ENCODE peak calls at places on chromosomes 4 and X, in five cellular contexts. O is A549, G is H1, Z is K562, P is GM12878. M is an unnamed sample.

GRCh38 chrX:105191878-105192277 is 28.6 kb downstream of the TEX13A start:
- DNase-seq in O (peak; percentile 10), Z (peak; percentile 6), P (no peak), G (no peak), M (no peak)

GRCh38 chr4:2274320-2275043 is 12.6 kb upstream of the MXD4 start:
- DNase-seq in Z (no peak), G (no peak), O (no peak), P (no peak), M (no peak)

GRCh38 chr4:79446145-79446544 is 38.1 kb upstream of the GK2 start:
- DNase-seq in P (no peak), G (no peak), Z (no peak), O (no peak), M (no peak)

GRCh38 chr4:1080961-1081688 is 32.2 kb downstream of the RNF212 start:
- DNase-seq in P (no peak), Z (no peak), O (no peak), G (no peak), M (no peak)

GRCh38 chrX:14554132-14554715 is 24.9 kb downstream of the GLRA2 start:
- DNase-seq in G (no peak), Z (no peak), P (no peak), O (no peak), M (no peak)

GRCh38 chrX:34288782-34289181 is 156.7 kb upstream of the FAM47A start:
- DNase-seq in P (no peak), O (no peak), Z (no peak), G (no peak), M (no peak)

GRCh38 chr4:8314691-8315255 is 45.2 kb downstream of the HTRA3 start:
- DNase-seq in G (no peak), P (no peak), O (no peak), Z (no peak), M (no peak)

GRCh38 chr4:145183581-145183980 is 3.2 kb upstream of the OTUD4 start:
- DNase-seq in Z (no peak), O (no peak), G (no peak), P (no peak), M (no peak)

GRCh38 chr4:27574743-27575142 is 714.1 kb downstream of the STIM2 start:
- DNase-seq in Z (no peak), P (no peak), O (no peak), G (no peak), M (no peak)

GRCh38 chrX:15600745-15601144 is at the start of gene ACE2:
- DNase-seq in O (no peak), Z (no peak), G (no peak), P (no peak), M (no peak)

GRCh38 chrX:19513383-19513782 is 1.9 kb downstream of the MAP3K15 start:
- DNase-seq in P (no peak), G (no peak), O (no peak), Z (no peak), M (peak; percentile 53)
- TF ChIP-seq KDM1A in P (no peak), G (no peak), O (no peak), Z (no peak), M (no peak)

GRCh38 chr4:3307060-3307459 is 14.2 kb downstream of the RGS12 start:
- DNase-seq in O (no peak), P (no peak), Z (no peak), G (no peak), M (no peak)
- TF ChIP-seq KDM1A in O (no peak), P (no peak), Z (no peak), G (no peak), M (no peak)

GRCh38 chr4:128060620-128061565 is at the start of gene LARP1B:
- DNase-seq in Z (peak; percentile 97), G (peak; percentile 85), O (peak; percentile 94), P (peak; percentile 74), M (peak; percentile 91)

GRCh38 chr4:128056396-128056795 is 4.7 kb upstream of the LARP1B start:
- DNase-seq in Z (no peak), P (no peak), G (no peak), O (no peak), M (no peak)

GRCh38 chr4:128060130-128060619 is 937 bp upstream of the LARP1B start:
- DNase-seq in O (no peak), P (no peak), G (no peak), Z (peak; percentile 13), M (no peak)

GRCh38 chr4:128061566-128062536 is 739 bp downstream of the LARP1B start:
- DNase-seq in Z (peak; percentile 56), O (peak; percentile 71), G (no peak), P (no peak), M (peak; percentile 64)
- TF ChIP-seq KDM1A in Z (no peak), O (no peak), G (no peak), P (no peak), M (no peak)

DNA sequence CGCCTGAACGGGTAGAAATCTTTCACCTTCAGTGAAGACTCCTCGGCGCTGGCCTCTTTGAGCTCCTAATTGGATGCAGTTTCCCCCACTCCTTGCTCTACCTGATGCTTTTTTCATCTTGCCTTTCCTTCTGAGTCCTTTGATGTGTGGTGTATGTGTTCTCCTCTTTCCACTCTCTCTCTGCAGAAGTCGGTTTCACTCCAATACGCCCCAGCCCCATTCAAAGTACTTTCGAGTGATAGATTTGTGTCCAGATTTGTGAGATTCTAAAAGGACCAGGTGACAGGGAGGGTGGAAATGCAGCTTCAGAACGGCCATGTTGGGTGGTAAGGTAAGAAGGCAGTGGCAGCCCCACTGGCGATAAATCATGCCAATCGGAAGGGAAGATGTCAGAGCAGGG is 45.6 kb downstream of the CLDN34 start:
- DNase-seq in Z (no peak), G (no peak), P (no peak), O (no peak), M (no peak)
- TF ChIP-seq KDM1A in Z (no peak), G (no peak), P (no peak), O (no peak), M (no peak)

GRCh38 chr4:152983221-152983620 is 47.1 kb downstream of the FHDC1 start:
- DNase-seq in P (no peak), G (no peak), O (no peak), Z (peak; percentile 18), M (no peak)
- TF ChIP-seq KDM1A in P (no peak), G (no peak), O (no peak), Z (no peak), M (no peak)

DNA sequence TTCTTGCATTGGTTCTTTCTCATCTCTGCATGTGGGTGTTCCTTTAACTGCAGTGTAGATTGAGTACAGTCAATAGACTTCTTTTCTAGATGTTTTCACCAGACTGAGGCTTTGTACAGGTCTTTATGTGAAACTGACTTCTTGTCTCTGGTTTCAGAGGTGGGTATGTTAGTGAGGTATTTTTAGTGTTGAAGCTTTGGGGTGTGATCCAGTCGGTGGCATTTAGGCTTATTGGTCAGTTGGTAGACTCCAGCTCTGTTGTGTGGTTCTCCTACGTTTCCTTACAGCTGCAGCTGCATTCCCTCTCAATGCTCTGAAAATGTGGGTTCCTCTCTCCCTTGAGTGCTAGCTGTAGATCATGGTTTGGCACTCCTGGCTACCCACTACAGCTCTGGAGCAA is 21.3 kb upstream of the AMBN start:
- DNase-seq in P (no peak), O (no peak), G (no peak), Z (no peak), M (no peak)
- TF ChIP-seq KDM1A in P (no peak), O (no peak), G (no peak), Z (no peak), M (no peak)

GRCh38 chr4:87390931-87391782 is at the start of gene HSD17B11:
- DNase-seq in P (peak; percentile 86), Z (peak; percentile 97), O (peak; percentile 94), G (peak; percentile 64), M (peak; percentile 96)

GRCh38 chr4:87382931-87383330 is 8.1 kb downstream of the HSD17B11 start:
- DNase-seq in G (no peak), P (no peak), Z (no peak), O (no peak), M (no peak)

GRCh38 chr4:87392183-87392582 is 1.2 kb upstream of the HSD17B11 start:
- DNase-seq in O (no peak), Z (no peak), G (no peak), P (no peak), M (peak; percentile 25)

GRCh38 chr4:87391783-87392054 is 731 bp upstream of the HSD17B11 start:
- DNase-seq in P (no peak), G (no peak), O (no peak), Z (no peak), M (no peak)

GRCh38 chr4:87387237-87387636 is 3.8 kb downstream of the HSD17B11 start:
- DNase-seq in P (no peak), O (no peak), Z (no peak), G (no peak), M (no peak)
- TF ChIP-seq KDM1A in P (no peak), O (no peak), Z (no peak), G (no peak), M (no peak)